ENCODE peak calls at places on chromosomes 2 and 18, in six cellular contexts. N is WERI-Rb-1; X is uterus; J is CD8-positive, alpha-beta T cell; R is adrenal gland; W is tibial artery. V is an unnamed sample. For H3K36me3, the result is how much of the 10 kb centered on the place peaks cover.

GRCh38 chr2:204108301-204108700 is 171.7 kb downstream of the ICOS start:
- DNase-seq in N (peak), X (peak), J (peak), R (peak), W (no peak), V (peak)

GRCh38 chr2:229174794-229175529 is 96.1 kb downstream of the PID1 start:
- DNase-seq in N (no peak), X (peak), J (no peak), R (peak), W (no peak), V (no peak)

GRCh38 chr18:48962857-48963554 is 12.2 kb upstream of the SMAD7 start:
- DNase-seq in N (no peak), X (no peak), J (no peak), R (no peak), W (no peak), V (no peak)

GRCh38 chr2:179966778-179967394 is 40.2 kb downstream of the CWC22 start:
- DNase-seq in N (no peak), X (no peak), J (no peak), R (no peak), W (no peak), V (no peak)

GRCh38 chr2:19775838-19776237 is 125.9 kb downstream of the TTC32 start:
- DNase-seq in N (no peak), X (no peak), J (no peak), R (no peak), W (no peak), V (no peak)

GRCh38 chr2:30232027-30232800 is 880 bp downstream of the LBH start:
- DNase-seq in N (peak), X (peak), J (peak), R (peak), W (peak), V (peak)

GRCh38 chr18:61400714-61401113 is 67.5 kb downstream of the CDH20 start:
- DNase-seq in N (no peak), X (no peak), J (no peak), R (no peak), W (no peak), V (no peak)

GRCh38 chr2:128787616-128788015 is 468.9 kb upstream of the HS6ST1 start:
- DNase-seq in N (no peak), X (no peak), J (no peak), R (no peak), W (peak), V (no peak)

GRCh38 chr18:22563098-22563707 is 145.5 kb upstream of the CTAGE1 start:
- DNase-seq in N (peak), X (peak), J (no peak), R (peak), W (peak), V (peak)

GRCh38 chr2:21251216-21251971 is 127.6 kb downstream of the TDRD15 start:
- DNase-seq in N (no peak), X (no peak), J (no peak), R (no peak), W (no peak), V (no peak)

GRCh38 chr2:21253311-21254027 is 129.7 kb downstream of the TDRD15 start:
- DNase-seq in N (no peak), X (no peak), J (no peak), R (no peak), W (no peak), V (no peak)

GRCh38 chr2:21254170-21254965 is 130.6 kb downstream of the TDRD15 start:
- DNase-seq in N (no peak), X (no peak), J (no peak), R (no peak), W (no peak), V (no peak)

GRCh38 chr2:21245565-21245964 is 121.8 kb downstream of the TDRD15 start:
- DNase-seq in N (no peak), X (no peak), J (no peak), R (no peak), W (no peak), V (no peak)

DNA sequence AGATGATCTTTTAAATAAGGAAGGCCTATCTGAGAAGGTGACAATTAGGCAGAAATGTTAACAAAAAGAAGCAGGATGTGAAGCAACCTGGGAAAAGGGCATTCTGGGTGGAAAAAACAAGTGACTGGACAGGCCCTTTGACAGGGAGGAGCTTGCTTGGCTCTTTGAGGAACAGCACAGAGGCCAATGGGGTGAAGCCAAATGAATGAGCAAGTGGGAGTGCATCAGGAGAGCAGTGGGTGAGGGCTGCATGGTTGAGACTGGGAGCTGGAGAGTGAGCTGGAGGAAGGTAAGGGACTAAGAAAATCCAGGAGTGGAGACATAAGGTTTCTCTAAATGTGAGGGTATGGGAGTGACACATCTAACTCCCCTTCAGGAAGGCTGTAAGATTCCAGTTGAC is 126.9 kb downstream of the TDRD15 start:
- DNase-seq in N (no peak), X (no peak), J (no peak), R (no peak), W (no peak), V (no peak)
- H3K27ac ChIP-seq in N (no peak), X (no peak), J (no peak), R (no peak), W (no peak), V (no peak)

DNA sequence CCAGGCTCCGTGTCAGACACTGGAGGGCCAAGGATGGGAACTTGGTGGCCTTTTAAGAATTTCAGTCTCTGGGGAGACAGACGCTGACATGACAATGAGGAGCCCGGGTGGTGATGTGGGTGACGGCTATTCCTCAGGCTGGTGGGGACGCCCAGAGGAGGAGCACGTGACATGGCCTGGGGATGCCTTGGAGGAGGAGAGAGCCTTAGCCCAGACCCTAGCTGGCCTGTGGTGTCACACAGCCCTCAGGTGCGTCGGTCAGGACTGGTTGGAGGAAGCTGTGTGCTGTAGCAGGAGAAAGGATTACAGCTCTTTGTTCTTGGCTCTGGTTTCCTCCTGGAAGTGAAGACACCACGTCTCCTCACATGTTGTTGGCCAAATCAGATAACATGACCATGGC is 40.0 kb upstream of the SCLY start:
- DNase-seq in N (no peak), X (no peak), J (no peak), R (no peak), W (no peak), V (no peak)
- H3K36me3 ChIP-seq in N (under half), X (under half), J (under half), R (under half), W (under half), V (under half)

DNA sequence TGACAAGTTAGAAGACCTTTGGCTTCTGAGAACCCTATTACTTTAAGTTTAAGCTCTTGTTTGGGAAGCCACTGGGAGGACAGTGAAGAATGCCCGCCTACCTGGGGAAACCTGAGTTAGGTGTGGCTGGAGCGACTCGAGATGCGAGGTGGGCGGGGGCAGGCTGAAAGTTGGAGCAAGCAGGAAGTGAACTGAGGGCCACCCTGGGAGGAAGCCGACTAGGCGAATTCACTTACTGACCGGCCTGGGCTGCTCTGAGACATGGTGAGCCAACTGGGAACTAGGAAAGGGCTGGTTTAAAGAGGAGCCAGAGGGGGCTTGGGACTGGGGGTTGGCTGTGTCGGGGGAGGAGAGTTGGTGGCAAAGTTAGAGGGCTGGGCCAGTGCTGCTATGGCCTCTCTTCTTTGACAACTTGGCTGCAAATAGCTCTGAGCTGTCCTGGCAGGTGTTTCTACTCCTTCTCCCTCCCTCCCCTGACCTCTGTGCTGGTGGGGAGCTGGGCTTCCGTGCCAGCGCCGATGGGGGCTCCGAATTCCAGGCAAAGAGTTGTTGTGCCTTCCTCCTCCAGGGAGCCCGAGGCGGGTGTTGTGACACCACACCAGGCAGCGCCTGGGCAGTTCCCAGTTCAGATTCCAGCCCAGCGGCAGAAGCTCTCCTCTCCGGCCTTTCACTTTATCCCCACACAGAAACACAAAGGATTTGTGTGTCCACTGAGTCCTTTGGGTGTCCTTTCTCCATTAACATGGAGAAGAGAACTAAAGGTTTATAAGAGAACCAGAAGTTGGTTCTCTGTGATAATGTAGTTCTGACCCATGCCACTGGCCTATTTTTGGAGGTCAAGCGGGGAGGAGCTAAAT is at the start of gene VAMP8:
- DNase-seq in N (no peak), X (no peak), J (peak), R (no peak), W (peak), V (no peak)
- H3K27ac ChIP-seq in N (no peak), X (peak), J (peak), R (peak), W (peak), V (no peak)

DNA sequence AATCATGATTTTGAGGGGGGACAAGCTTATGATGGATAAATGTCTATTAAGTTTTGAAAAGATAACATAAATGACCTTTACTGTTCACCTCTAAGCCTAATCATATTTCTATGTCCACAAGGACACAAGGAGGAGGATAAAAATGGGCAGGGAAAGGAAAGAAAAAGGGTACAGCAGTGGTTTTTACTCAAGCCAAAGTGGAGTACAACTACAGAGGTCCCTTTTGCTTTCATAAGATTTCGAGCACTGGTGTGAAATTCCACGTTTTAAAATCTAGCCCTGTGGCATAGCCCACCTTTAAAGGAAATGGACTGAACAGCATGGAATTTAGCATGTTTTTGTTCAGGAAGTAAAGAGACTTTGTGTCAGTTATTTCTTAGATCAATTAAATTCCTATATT is 19.2 kb downstream of the FN1 start:
- DNase-seq in N (no peak), X (no peak), J (no peak), R (no peak), W (no peak), V (no peak)
- H3K36me3 ChIP-seq in N (under half), X (under half), J (under half), R (under half), W (half or more), V (half or more)

V was measured in SJSA1.